ENCODE peak calls at places on chromosome 6, in nine cellular contexts. S, T, G, Y, V, I, K, P and L are unnamed samples. For H3K27me3 and H3K36me3, the result is how much of the 10 kb centered on the place peaks cover.

GRCh38 chr6:141167945-141168344 is 964.8 kb upstream of the GJE1 start:
- DNase-seq in S (no peak), P (no peak), I (peak), T (no peak), Y (no peak), K (no peak), V (no peak), G (no peak), L (no peak)

GRCh38 chr6:19838442-19839236 is 1.5 kb downstream of the ID4 start:
- DNase-seq in K (peak), I (peak), G (no peak), Y (peak), P (peak), V (peak), T (no peak), S (peak), L (peak)

GRCh38 chr6:28353356-28353755 is 3.6 kb downstream of the ZKSCAN3 start:
- DNase-seq in Y (no peak), T (no peak), V (no peak), I (no peak), S (no peak), G (no peak), P (no peak), K (no peak), L (no peak)

GRCh38 chr6:61909541-61909940 is 376.5 kb downstream of the KHDRBS2 start:
- DNase-seq in G (no peak), V (no peak), S (no peak), K (no peak), T (no peak), P (no peak), I (no peak), Y (no peak), L (no peak)

GRCh38 chr6:107077710-107078109 is 37.6 kb downstream of the BEND3 start:
- DNase-seq in G (no peak), P (no peak), T (no peak), V (no peak), S (no peak), K (no peak), I (no peak), Y (no peak), L (no peak)

GRCh38 chr6:22098623-22099022 is 198.2 kb downstream of the PRL start:
- DNase-seq in S (no peak), K (no peak), Y (no peak), G (no peak), I (no peak), P (peak), V (no peak), T (peak), L (no peak)

GRCh38 chr6:3808759-3809514 is 40.2 kb upstream of the FAM50B start:
- DNase-seq in V (no peak), Y (no peak), S (peak), P (peak), I (peak), T (no peak), G (peak), K (peak), L (no peak)

GRCh38 chr6:33950891-33951889 is 147.4 kb upstream of the MLN start:
- DNase-seq in G (no peak), V (no peak), I (peak), Y (no peak), T (no peak), P (no peak), K (no peak), S (no peak), L (no peak)

GRCh38 chr6:138728672-138729071 is 44.9 kb upstream of the CCDC28A start:
- DNase-seq in K (no peak), G (no peak), Y (no peak), V (no peak), S (no peak), I (no peak), P (no peak), T (no peak), L (no peak)

GRCh38 chr6:14275493-14275851 is 157.9 kb downstream of the CD83 start:
- DNase-seq in S (no peak), V (no peak), I (no peak), K (peak), Y (no peak), P (no peak), T (no peak), G (no peak), L (no peak)

GRCh38 chr6:130434174-130434873 is 68.5 kb downstream of the TMEM200A start:
- DNase-seq in P (peak), G (no peak), V (peak), S (no peak), Y (no peak), I (no peak), T (peak), K (peak), L (no peak)

GRCh38 chr6:22632561-22632960 is 63.2 kb downstream of the HDGFL1 start:
- DNase-seq in K (no peak), T (no peak), I (no peak), S (no peak), V (peak), P (no peak), Y (no peak), G (no peak), L (no peak)

GRCh38 chr6:140602431-140602836 is 1228.0 kb upstream of the CITED2 start:
- DNase-seq in S (no peak), V (no peak), T (no peak), K (peak), I (no peak), Y (no peak), G (no peak), P (no peak), L (no peak)

GRCh38 chr6:45813943-45814342 is 201.7 kb downstream of the CLIC5 start:
- DNase-seq in S (no peak), T (no peak), V (no peak), I (no peak), G (no peak), P (no peak), K (no peak), Y (no peak), L (no peak)

GRCh38 chr6:136123464-136123863 is 126.6 kb downstream of the MTFR2 start:
- DNase-seq in S (no peak), P (peak), G (no peak), I (no peak), Y (no peak), K (peak), V (no peak), T (no peak), L (no peak)

GRCh38 chr6:473759-474453 is 82.4 kb downstream of the IRF4 start:
- DNase-seq in I (no peak), K (no peak), T (no peak), P (no peak), V (no peak), G (no peak), S (no peak), Y (no peak), L (no peak)

GRCh38 chr6:15232836-15233510 is 12.9 kb upstream of the JARID2 start:
- DNase-seq in T (no peak), G (no peak), S (no peak), Y (no peak), V (no peak), I (peak), K (no peak), P (no peak), L (no peak)

GRCh38 chr6:130838971-130839370 is 11.8 kb downstream of the SMLR1 start:
- DNase-seq in Y (no peak), T (no peak), K (no peak), P (no peak), S (no peak), G (no peak), V (no peak), I (no peak), L (no peak)

GRCh38 chr6:170091639-170092579 is 199.0 kb downstream of the DLL1 start:
- DNase-seq in G (no peak), Y (peak), K (no peak), V (no peak), P (no peak), I (peak), S (peak), T (no peak), L (no peak)

GRCh38 chr6:107818272-107818671 is 5.8 kb downstream of the SCML4 start:
- DNase-seq in S (no peak), G (peak), V (no peak), P (no peak), Y (no peak), K (no peak), I (no peak), T (no peak), L (no peak)

GRCh38 chr6:72788188-72788587 is 166.3 kb downstream of the KCNQ5 start:
- DNase-seq in Y (no peak), K (peak), I (no peak), T (no peak), G (no peak), S (no peak), V (no peak), P (peak), L (no peak)

GRCh38 chr6:39426057-39426592 is 103.6 kb upstream of the KCNK16 start:
- DNase-seq in P (peak), T (peak), K (peak), S (no peak), V (no peak), I (no peak), G (no peak), Y (no peak), L (no peak)

GRCh38 chr6:28000351-28001045 is 43.5 kb downstream of the OR2B6 start:
- DNase-seq in Y (no peak), I (peak), P (no peak), T (no peak), K (no peak), S (no peak), V (no peak), G (no peak), L (no peak)

GRCh38 chr6:141426400-141426980 is 706.2 kb upstream of the GJE1 start:
- DNase-seq in S (no peak), I (no peak), G (no peak), T (no peak), P (no peak), Y (no peak), V (no peak), K (peak), L (no peak)

GRCh38 chr6:159444073-159444472 is 249.0 kb downstream of the SOD2 start:
- DNase-seq in P (no peak), S (no peak), K (no peak), Y (no peak), V (no peak), T (no peak), G (no peak), I (no peak), L (no peak)

GRCh38 chr6:36692220-36692619 is 5.4 kb upstream of the RAB44 start:
- DNase-seq in G (no peak), K (no peak), I (no peak), S (no peak), Y (no peak), T (no peak), P (no peak), V (no peak), L (no peak)

GRCh38 chr6:74362391-74362790 is 666.4 kb downstream of the CD109 start:
- DNase-seq in T (no peak), P (no peak), K (no peak), I (no peak), G (no peak), S (no peak), V (no peak), Y (no peak), L (no peak)

GRCh38 chr6:144548525-144548924 is 263.4 kb downstream of the UTRN start:
- DNase-seq in T (no peak), P (no peak), V (no peak), Y (no peak), G (no peak), K (no peak), S (no peak), I (no peak), L (no peak)

GRCh38 chr6:139533573-139534471 is 159.4 kb upstream of the CITED2 start:
- DNase-seq in G (no peak), T (no peak), P (peak), S (no peak), Y (peak), K (peak), I (no peak), V (no peak), L (no peak)

GRCh38 chr6:137155830-137156229 is 17.6 kb downstream of the IL22RA2 start:
- DNase-seq in Y (no peak), P (peak), I (no peak), T (no peak), V (no peak), K (peak), G (no peak), S (no peak), L (peak)

DNA sequence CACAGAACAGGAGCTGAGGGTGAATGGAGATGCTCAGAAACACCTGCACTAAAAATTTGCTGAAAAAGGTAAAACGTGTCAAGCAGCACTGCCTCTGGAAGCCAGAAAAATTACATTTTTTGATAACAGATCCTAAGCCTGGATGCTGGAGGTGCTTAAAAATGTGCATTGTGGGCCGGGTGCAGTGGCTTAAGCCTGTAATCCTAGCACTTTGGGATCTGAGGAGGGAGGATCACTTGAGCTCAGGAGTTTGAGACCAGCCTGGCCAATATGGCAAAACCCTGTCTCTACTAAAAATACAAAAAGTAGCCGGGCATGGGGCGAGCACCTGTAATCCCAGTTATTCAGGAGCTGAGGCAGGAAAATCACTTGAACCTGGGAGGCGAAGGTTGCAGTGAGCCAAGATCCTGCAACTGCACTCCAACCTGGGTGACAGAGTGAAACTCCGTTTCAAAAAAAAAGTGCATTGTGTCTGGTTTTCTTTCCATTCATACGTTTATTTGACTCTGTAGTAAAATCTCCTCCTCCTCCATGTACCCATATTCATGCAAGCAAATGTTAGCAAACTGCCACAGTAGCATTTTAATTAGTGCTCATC is 587 bp upstream of the BTN3A1 start:
- DNase-seq in K (no peak), I (no peak), G (no peak), S (no peak), V (no peak), P (no peak), T (no peak), Y (no peak), L (no peak)
- H3K4me3 ChIP-seq in K (peak), I (peak), G (peak), S (peak), V (peak), P (peak), T (peak), Y (peak), L (peak)

GRCh38 chr6:10429638-10430427 is 15.0 kb upstream of the TFAP2A start:
- DNase-seq in V (peak), K (peak), I (no peak), G (no peak), S (no peak), Y (no peak), P (peak), T (peak), L (no peak)
- H3K27me3 ChIP-seq in V (half or more), K (under half), I (under half), G (under half), S (under half), Y (under half), P (under half), T (under half), L (under half)

GRCh38 chr6:41931792-41932191 is 9.8 kb downstream of the CCND3 start:
- DNase-seq in T (peak), G (no peak), P (no peak), Y (no peak), S (no peak), I (no peak), K (no peak), V (no peak), L (no peak)

GRCh38 chr6:41927253-41927652 is 6.0 kb downstream of the BYSL start:
- DNase-seq in S (no peak), T (no peak), G (no peak), Y (no peak), P (no peak), I (no peak), K (no peak), V (no peak), L (no peak)

GRCh38 chr6:41934278-41935189 is 7.1 kb downstream of the CCND3 start:
- DNase-seq in I (no peak), T (no peak), K (no peak), Y (no peak), G (no peak), V (no peak), P (no peak), S (no peak), L (no peak)

GRCh38 chr6:41932378-41932777 is 9.2 kb downstream of the CCND3 start:
- DNase-seq in G (no peak), K (no peak), I (no peak), T (peak), P (no peak), Y (no peak), V (no peak), S (no peak), L (no peak)

DNA sequence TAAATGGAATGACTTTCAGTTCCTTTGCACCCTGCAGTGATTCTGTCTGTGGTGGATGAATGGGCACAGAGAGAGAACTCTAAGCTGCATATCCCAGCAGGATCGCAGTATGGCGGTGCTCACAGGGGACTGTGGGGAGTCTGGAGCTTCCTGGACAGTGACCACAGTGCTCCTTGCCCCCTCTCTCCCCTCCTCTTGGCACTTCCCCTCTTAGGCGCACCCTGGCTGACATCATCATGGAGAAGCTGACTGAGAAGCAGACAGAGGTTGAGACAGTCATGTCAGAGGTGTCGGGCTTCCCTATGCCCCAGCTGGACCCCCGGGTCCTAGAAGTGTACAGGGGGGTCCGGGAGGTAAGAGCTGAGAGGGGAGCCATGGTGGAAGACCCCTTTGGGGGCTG is 8.6 kb downstream of the BYSL start:
- DNase-seq in Y (no peak), V (no peak), K (no peak), P (no peak), G (no peak), I (no peak), S (no peak), T (no peak), L (no peak)
- H3K36me3 ChIP-seq in Y (half or more), V (under half), K (half or more), P (half or more), G (half or more), I (under half), S (half or more), T (half or more), L (under half)

DNA sequence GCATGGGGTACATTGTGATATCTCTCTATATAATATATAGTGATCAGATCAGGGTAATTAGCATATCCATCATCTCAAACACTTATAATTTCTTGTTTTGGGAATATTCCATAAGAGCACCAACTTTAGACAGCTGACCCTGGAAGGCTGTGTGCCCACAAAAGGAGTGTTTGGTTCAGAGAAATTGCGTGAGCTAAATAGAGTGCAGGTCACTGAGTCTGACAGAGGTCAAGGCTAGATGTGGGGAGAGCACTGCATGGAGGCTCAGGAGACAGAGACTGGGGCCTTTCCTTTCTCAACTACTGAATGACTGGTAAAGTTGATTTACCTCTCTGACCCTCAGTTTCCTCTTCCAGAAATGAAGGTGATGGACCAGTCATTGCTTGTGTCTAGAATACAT is 114.9 kb upstream of the ADGRF1 start:
- DNase-seq in V (no peak), T (no peak), K (no peak), P (no peak), G (no peak), S (no peak), Y (no peak), I (no peak), L (no peak)
- H3K4me3 ChIP-seq in V (no peak), T (no peak), K (no peak), P (no peak), G (no peak), S (no peak), Y (no peak), I (no peak), L (no peak)

GRCh38 chr6:41459738-41460137 is 86.4 kb upstream of the FOXP4 start:
- DNase-seq in G (no peak), P (no peak), V (no peak), Y (no peak), S (no peak), T (no peak), K (no peak), I (peak), L (no peak)
- H3K27me3 ChIP-seq in G (under half), P (half or more), V (under half), Y (under half), S (under half), T (under half), K (under half), I (under half), L (under half)

GRCh38 chr6:41090841-41091761 is 18.3 kb downstream of the NFYA start:
- DNase-seq in V (no peak), S (no peak), Y (no peak), T (no peak), P (no peak), G (no peak), K (no peak), I (no peak), L (no peak)
- H3K36me3 ChIP-seq in V (under half), S (half or more), Y (half or more), T (half or more), P (under half), G (half or more), K (half or more), I (under half), L (under half)

GRCh38 chr6:117600008-117600743 is 2.1 kb downstream of the GOPC start:
- DNase-seq in G (no peak), P (no peak), I (no peak), S (no peak), K (peak), Y (no peak), V (no peak), T (peak), L (no peak)
- H3K4me3 ChIP-seq in G (no peak), P (peak), I (no peak), S (peak), K (peak), Y (peak), V (peak), T (peak), L (peak)

GRCh38 chr6:148593130-148593812 is 153.6 kb upstream of the UST start:
- DNase-seq in T (no peak), K (peak), G (no peak), V (no peak), P (peak), S (no peak), I (no peak), Y (no peak), L (no peak)

GRCh38 chr6:148593813-148594170 is 153.0 kb upstream of the UST start:
- DNase-seq in P (peak), S (no peak), Y (no peak), T (no peak), V (no peak), G (no peak), I (no peak), K (no peak), L (no peak)

GRCh38 chr6:148595550-148595949 is 151.3 kb upstream of the UST start:
- DNase-seq in V (no peak), S (no peak), I (no peak), K (no peak), P (no peak), G (no peak), T (no peak), Y (no peak), L (no peak)

GRCh38 chr6:148590881-148591280 is 155.9 kb upstream of the UST start:
- DNase-seq in S (no peak), G (no peak), V (no peak), K (no peak), T (no peak), Y (no peak), P (no peak), I (no peak), L (no peak)

DNA sequence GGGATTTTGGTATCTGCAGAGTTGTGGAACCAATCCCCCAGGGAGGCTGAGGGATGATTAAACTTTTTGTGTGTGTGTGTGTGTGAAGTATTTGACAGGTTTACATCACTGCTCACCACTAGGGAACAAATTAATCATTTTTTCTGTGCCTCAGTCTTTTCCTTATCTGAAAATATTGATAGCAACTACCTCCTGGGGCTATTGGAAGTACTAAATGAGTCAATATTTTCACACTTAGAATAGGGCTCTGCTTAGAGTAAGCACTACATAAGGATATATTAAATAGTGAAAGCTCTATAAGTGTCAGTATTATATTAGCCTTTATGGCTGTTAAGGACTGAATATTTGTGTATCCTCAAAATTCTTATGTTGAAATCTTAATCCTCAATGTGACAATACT is 155.2 kb upstream of the UST start:
- DNase-seq in S (no peak), P (no peak), G (no peak), Y (no peak), K (no peak), T (no peak), I (no peak), V (no peak), L (no peak)
- H3K27me3 ChIP-seq in S (under half), P (under half), G (under half), Y (under half), K (under half), T (under half), I (under half), V (under half), L (under half)